ENCODE peak calls at places on chromosome 13, in four cellular contexts. One of them, this sample, is unnamed.

GRCh38 chr13:42991892-42992584 is at the start of gene EPSTI1:
- DNase-seq in GM12878: no peak
- DNase-seq in GM12891: peak; percentile 41
- DNase-seq in K562: peak; percentile 20
- DNase-seq in this sample: no peak

GRCh38 chr13:105643966-105644365 is 891.5 kb downstream of the EFNB2 start:
- DNase-seq in GM12878: no peak
- DNase-seq in GM12891: no peak
- DNase-seq in K562: no peak
- DNase-seq in this sample: no peak

GRCh38 chr13:22061806-22062391 is 391.0 kb downstream of the FGF9 start:
- DNase-seq in GM12878: peak; percentile 80
- DNase-seq in GM12891: no peak
- DNase-seq in K562: no peak
- DNase-seq in this sample: no peak

GRCh38 chr13:85666356-85666755 is 132.9 kb downstream of the SLITRK6 start:
- DNase-seq in GM12878: no peak
- DNase-seq in GM12891: no peak
- DNase-seq in K562: no peak
- DNase-seq in this sample: no peak

GRCh38 chr13:61410669-61411297 is 4.9 kb downstream of the PCDH20 start:
- DNase-seq in GM12878: no peak
- DNase-seq in GM12891: no peak
- DNase-seq in K562: no peak
- DNase-seq in this sample: no peak

GRCh38 chr13:45953082-45953481 is 99.5 kb downstream of the ZC3H13 start:
- DNase-seq in GM12878: no peak
- DNase-seq in GM12891: no peak
- DNase-seq in K562: peak; percentile 8
- DNase-seq in this sample: no peak

GRCh38 chr13:44815507-44816074 is 173.7 kb downstream of the NUFIP1 start:
- DNase-seq in GM12878: no peak
- DNase-seq in GM12891: no peak
- DNase-seq in K562: no peak
- DNase-seq in this sample: no peak

GRCh38 chr13:39415403-39415802 is 187.6 kb downstream of the LHFPL6 start:
- DNase-seq in GM12878: no peak
- DNase-seq in GM12891: no peak
- DNase-seq in K562: no peak
- DNase-seq in this sample: peak; percentile 30

GRCh38 chr13:24616514-24616913 is 63.7 kb upstream of the ATP12A start:
- DNase-seq in GM12878: no peak
- DNase-seq in GM12891: no peak
- DNase-seq in K562: no peak
- DNase-seq in this sample: no peak

GRCh38 chr13:99610702-99611289 is 109.5 kb downstream of the TM9SF2 start:
- DNase-seq in GM12878: no peak
- DNase-seq in GM12891: no peak
- DNase-seq in K562: no peak
- DNase-seq in this sample: no peak

GRCh38 chr13:99617474-99618255 is 116.4 kb downstream of the TM9SF2 start:
- DNase-seq in GM12878: no peak
- DNase-seq in GM12891: no peak
- DNase-seq in K562: peak; percentile 20
- DNase-seq in this sample: no peak

GRCh38 chr13:99619207-99619606 is 117.9 kb downstream of the TM9SF2 start:
- DNase-seq in GM12878: no peak
- DNase-seq in GM12891: no peak
- DNase-seq in K562: no peak
- DNase-seq in this sample: no peak

DNA sequence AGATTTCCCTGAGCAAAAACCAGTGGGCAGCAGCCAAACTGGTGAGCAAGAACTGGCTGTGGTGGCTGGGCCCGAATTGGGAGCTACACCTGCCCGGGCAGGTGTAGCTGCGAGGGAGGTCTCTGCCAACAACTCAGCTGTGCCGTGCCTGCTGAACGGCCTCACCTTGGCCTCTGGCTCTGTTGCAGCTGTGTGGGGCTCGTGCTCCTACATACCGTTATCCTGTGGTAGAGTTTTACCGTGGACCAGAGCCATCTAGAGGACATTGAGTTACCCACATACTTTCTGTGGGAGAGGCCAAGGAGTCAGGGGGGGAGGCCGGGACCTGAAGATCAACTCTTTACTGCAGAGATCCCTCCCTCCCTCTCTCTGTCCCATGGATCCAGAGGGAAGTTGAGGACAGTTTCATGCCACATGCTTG is 113.2 kb downstream of the TM9SF2 start:
- DNase-seq in GM12878: no peak
- DNase-seq in GM12891: no peak
- DNase-seq in K562: no peak
- DNase-seq in this sample: no peak
- TF ChIP-seq SPI1 in GM12878: no peak
- TF ChIP-seq SPI1 in GM12891: no peak
- TF ChIP-seq SPI1 in K562: no peak
- TF ChIP-seq SPI1 in this sample: no peak

GRCh38 chr13:26280295-26280694 is 26.4 kb downstream of the CDK8 start:
- DNase-seq in GM12878: no peak
- DNase-seq in GM12891: no peak
- DNase-seq in K562: no peak
- DNase-seq in this sample: no peak

GRCh38 chr13:26280822-26281221 is 26.9 kb downstream of the CDK8 start:
- DNase-seq in GM12878: no peak
- DNase-seq in GM12891: no peak
- DNase-seq in K562: no peak
- DNase-seq in this sample: no peak
- TF ChIP-seq SPI1 in GM12878: no peak
- TF ChIP-seq SPI1 in GM12891: no peak
- TF ChIP-seq SPI1 in K562: no peak
- TF ChIP-seq SPI1 in this sample: no peak

GRCh38 chr13:113453962-113454361 is 674 bp upstream of the ADPRHL1 start:
- DNase-seq in GM12878: no peak
- DNase-seq in GM12891: no peak
- DNase-seq in K562: no peak
- DNase-seq in this sample: no peak
- TF ChIP-seq SPI1 in GM12878: no peak
- TF ChIP-seq SPI1 in GM12891: no peak
- TF ChIP-seq SPI1 in K562: no peak
- TF ChIP-seq SPI1 in this sample: no peak

DNA sequence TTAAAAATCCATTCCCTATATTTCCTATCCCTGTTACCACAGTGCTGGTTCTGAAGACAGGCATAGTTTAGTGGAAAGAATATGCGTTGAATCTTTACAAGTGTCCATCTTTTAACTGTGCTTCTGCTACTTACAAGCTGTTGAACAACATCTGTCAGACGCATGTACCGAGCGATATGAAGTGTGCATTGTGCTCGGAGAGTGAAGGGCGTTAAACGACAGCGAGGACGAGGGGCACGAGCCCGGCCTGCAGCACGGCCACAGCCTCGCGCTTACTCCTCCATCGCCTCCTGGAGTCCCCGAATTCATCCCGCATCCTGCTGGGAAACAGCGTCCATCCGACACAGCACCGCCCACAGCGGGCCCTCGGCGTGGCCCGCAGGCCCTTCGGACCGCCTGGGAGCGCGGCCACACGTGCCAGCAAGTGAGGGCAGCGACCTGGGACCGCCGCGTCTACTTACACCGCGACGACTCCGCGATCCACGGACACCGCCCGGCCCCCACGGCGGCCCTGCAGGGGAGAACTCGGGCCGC is 512 bp downstream of the PCID2 start:
- DNase-seq in GM12878: no peak
- DNase-seq in GM12891: no peak
- DNase-seq in K562: no peak
- DNase-seq in this sample: no peak
- TF ChIP-seq SPI1 in GM12878: no peak
- TF ChIP-seq SPI1 in GM12891: no peak
- TF ChIP-seq SPI1 in K562: no peak
- TF ChIP-seq SPI1 in this sample: no peak

GRCh38 chr13:70959376-70959775 is 851.1 kb upstream of the KLHL1 start:
- DNase-seq in GM12878: no peak
- DNase-seq in GM12891: no peak
- DNase-seq in K562: no peak
- DNase-seq in this sample: no peak
- TF ChIP-seq SPI1 in GM12878: no peak
- TF ChIP-seq SPI1 in GM12891: no peak
- TF ChIP-seq SPI1 in K562: no peak
- TF ChIP-seq SPI1 in this sample: no peak

DNA sequence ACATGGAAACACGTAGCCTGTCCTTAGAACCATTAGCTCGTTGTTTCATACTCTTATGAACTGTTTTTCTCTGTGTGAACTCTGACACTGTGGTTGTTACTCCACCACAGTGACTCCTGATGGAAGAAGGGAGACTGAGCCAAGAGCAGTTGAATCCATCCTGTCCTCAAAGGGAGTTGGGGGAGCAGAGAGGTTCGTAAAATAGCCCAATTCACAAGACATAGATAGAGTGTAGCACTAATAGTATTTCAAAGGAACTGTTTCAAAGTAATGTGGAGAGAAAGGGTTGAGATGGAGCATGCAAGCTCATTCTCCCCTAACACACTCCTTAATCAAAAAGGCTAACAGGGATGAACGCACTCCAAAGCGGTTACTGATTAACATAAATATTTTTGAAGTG is 964.7 kb downstream of the PCDH9 start:
- DNase-seq in GM12878: no peak
- DNase-seq in GM12891: no peak
- DNase-seq in K562: no peak
- DNase-seq in this sample: no peak
- TF ChIP-seq SPI1 in GM12878: no peak
- TF ChIP-seq SPI1 in GM12891: no peak
- TF ChIP-seq SPI1 in K562: no peak
- TF ChIP-seq SPI1 in this sample: no peak

DNA sequence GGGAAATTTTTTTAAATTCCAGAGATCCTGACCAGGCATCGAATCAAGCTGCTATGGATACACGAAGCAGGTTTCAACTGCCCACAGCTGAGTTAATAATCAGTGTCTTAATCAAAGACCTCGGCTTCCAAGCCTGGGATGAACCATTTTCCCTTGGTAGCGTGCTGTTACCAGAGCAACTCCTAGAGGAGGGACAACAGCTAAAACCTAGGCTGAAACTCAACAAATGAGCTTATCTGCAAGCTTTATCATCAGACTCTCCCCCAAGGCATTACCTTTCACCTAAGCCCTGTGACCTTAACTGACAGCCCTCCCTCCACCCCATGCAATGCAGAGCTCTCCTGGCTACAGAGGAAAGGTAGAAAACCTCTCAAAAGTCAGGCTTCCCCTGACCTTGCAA is 39.7 kb downstream of the RCBTB1 start:
- DNase-seq in GM12878: no peak
- DNase-seq in GM12891: no peak
- DNase-seq in K562: no peak
- DNase-seq in this sample: no peak
- TF ChIP-seq SPI1 in GM12878: no peak
- TF ChIP-seq SPI1 in GM12891: no peak
- TF ChIP-seq SPI1 in K562: no peak
- TF ChIP-seq SPI1 in this sample: no peak

GRCh38 chr13:102978168-102978567 is 88.0 kb downstream of the SLC10A2 start:
- DNase-seq in GM12878: no peak
- DNase-seq in GM12891: no peak
- DNase-seq in K562: no peak
- DNase-seq in this sample: no peak

GRCh38 chr13:102972191-102972590 is 94.0 kb downstream of the SLC10A2 start:
- DNase-seq in GM12878: no peak
- DNase-seq in GM12891: no peak
- DNase-seq in K562: no peak
- DNase-seq in this sample: no peak

GRCh38 chr13:102974574-102975195 is 91.5 kb downstream of the SLC10A2 start:
- DNase-seq in GM12878: no peak
- DNase-seq in GM12891: no peak
- DNase-seq in K562: no peak
- DNase-seq in this sample: no peak

DNA sequence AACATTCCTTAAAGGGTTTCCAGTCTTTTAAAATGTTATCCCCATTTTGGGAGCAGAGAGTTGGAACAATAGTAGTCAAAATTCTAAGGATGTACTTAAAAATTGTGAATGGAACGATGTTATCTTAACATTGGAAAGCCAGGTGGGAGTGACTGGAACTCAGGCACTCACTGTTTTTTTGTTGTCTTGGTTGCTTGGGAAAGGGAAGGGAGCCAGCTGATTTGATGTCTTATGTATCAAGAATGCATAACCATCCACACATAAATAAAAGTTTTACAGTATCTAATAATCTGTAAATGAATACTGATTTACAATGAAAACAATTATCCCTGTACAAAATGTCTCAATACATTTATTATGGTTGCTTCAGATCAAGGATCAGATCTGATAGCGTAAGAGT is 88.7 kb downstream of the SLC10A2 start:
- DNase-seq in GM12878: no peak
- DNase-seq in GM12891: no peak
- DNase-seq in K562: no peak
- DNase-seq in this sample: no peak
- TF ChIP-seq SPI1 in GM12878: no peak
- TF ChIP-seq SPI1 in GM12891: no peak
- TF ChIP-seq SPI1 in K562: no peak
- TF ChIP-seq SPI1 in this sample: no peak

GRCh38 chr13:27830010-27830409 is 37.7 kb downstream of the GSX1 start:
- DNase-seq in GM12878: no peak
- DNase-seq in GM12891: peak; percentile 72
- DNase-seq in K562: peak; percentile 78
- DNase-seq in this sample: peak; percentile 47
- TF ChIP-seq SPI1 in GM12878: no peak
- TF ChIP-seq SPI1 in GM12891: no peak
- TF ChIP-seq SPI1 in K562: no peak
- TF ChIP-seq SPI1 in this sample: no peak

DNA sequence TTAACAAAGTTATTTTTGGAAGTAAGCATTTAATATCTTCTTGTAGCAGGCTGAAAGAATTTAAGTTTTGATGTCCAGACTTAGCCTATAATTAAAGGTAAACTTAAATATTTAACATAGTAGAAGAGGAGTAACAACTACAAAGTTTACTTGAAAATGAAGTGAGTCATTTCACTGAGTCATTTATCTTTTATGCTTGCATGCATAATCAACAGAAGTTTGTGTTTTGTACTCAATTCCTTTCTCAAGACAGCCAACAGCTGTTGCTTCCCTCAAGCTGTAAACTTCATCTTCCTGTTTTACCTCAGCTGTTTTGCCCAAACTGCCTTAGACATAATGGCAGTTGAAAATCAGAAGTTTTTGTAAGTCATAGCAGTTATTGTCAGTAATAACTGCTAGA is 58.0 kb downstream of the EDNRB start:
- DNase-seq in GM12878: no peak
- DNase-seq in GM12891: no peak
- DNase-seq in K562: no peak
- DNase-seq in this sample: peak; percentile 66
- TF ChIP-seq SPI1 in GM12878: no peak
- TF ChIP-seq SPI1 in GM12891: no peak
- TF ChIP-seq SPI1 in K562: no peak
- TF ChIP-seq SPI1 in this sample: no peak

This sample was measured in HL-60.